ENCODE peak calls at places on chromosomes 3 and 15, in ten cellular contexts. One of them, this sample, is unnamed. For H3K4me1, the result is how much of the 10 kb centered on the place peaks cover.

GRCh38 chr15:42140383-42141070 is 15.9 kb downstream of the PLA2G4F start:
- DNase-seq in keratinocyte: no peak
- DNase-seq in neuronal stem cell: no peak
- DNase-seq in upper lobe of right lung: peak
- DNase-seq in uterus: no peak
- DNase-seq in body of pancreas: peak
- DNase-seq in K562: no peak
- DNase-seq in mesendoderm: peak
- DNase-seq in CD8-positive, alpha-beta memory T cell: no peak
- DNase-seq in tibial nerve: no peak
- DNase-seq in this sample: no peak

GRCh38 chr15:50718700-50719125 is 32.1 kb upstream of the TRPM7 start:
- DNase-seq in keratinocyte: no peak
- DNase-seq in neuronal stem cell: no peak
- DNase-seq in upper lobe of right lung: no peak
- DNase-seq in uterus: no peak
- DNase-seq in body of pancreas: no peak
- DNase-seq in K562: no peak
- DNase-seq in mesendoderm: no peak
- DNase-seq in CD8-positive, alpha-beta memory T cell: no peak
- DNase-seq in tibial nerve: no peak
- DNase-seq in this sample: no peak

GRCh38 chr3:99969133-99969532 is 145.2 kb downstream of the FILIP1L start:
- DNase-seq in keratinocyte: peak
- DNase-seq in neuronal stem cell: no peak
- DNase-seq in upper lobe of right lung: no peak
- DNase-seq in uterus: no peak
- DNase-seq in body of pancreas: no peak
- DNase-seq in K562: no peak
- DNase-seq in mesendoderm: no peak
- DNase-seq in CD8-positive, alpha-beta memory T cell: no peak
- DNase-seq in tibial nerve: no peak
- DNase-seq in this sample: no peak

GRCh38 chr15:22226034-22226790 is 145.9 kb downstream of the OR4M2 start:
- DNase-seq in keratinocyte: no peak
- DNase-seq in neuronal stem cell: no peak
- DNase-seq in upper lobe of right lung: peak
- DNase-seq in uterus: no peak
- DNase-seq in body of pancreas: no peak
- DNase-seq in K562: no peak
- DNase-seq in mesendoderm: no peak
- DNase-seq in CD8-positive, alpha-beta memory T cell: no peak
- DNase-seq in tibial nerve: no peak
- DNase-seq in this sample: peak

GRCh38 chr3:113844622-113845222 is 6.1 kb downstream of the GRAMD1C start:
- DNase-seq in keratinocyte: no peak
- DNase-seq in neuronal stem cell: peak
- DNase-seq in upper lobe of right lung: no peak
- DNase-seq in uterus: no peak
- DNase-seq in body of pancreas: no peak
- DNase-seq in K562: no peak
- DNase-seq in mesendoderm: peak
- DNase-seq in CD8-positive, alpha-beta memory T cell: no peak
- DNase-seq in tibial nerve: no peak
- DNase-seq in this sample: no peak

GRCh38 chr15:80856400-80856799 is 77.2 kb downstream of the CEMIP start:
- DNase-seq in keratinocyte: no peak
- DNase-seq in neuronal stem cell: no peak
- DNase-seq in upper lobe of right lung: no peak
- DNase-seq in uterus: no peak
- DNase-seq in body of pancreas: no peak
- DNase-seq in K562: peak
- DNase-seq in mesendoderm: no peak
- DNase-seq in CD8-positive, alpha-beta memory T cell: no peak
- DNase-seq in tibial nerve: no peak
- DNase-seq in this sample: no peak

GRCh38 chr3:16816048-16816780 is 68.5 kb upstream of the PLCL2 start:
- DNase-seq in keratinocyte: no peak
- DNase-seq in neuronal stem cell: no peak
- DNase-seq in upper lobe of right lung: no peak
- DNase-seq in uterus: no peak
- DNase-seq in body of pancreas: no peak
- DNase-seq in K562: no peak
- DNase-seq in mesendoderm: no peak
- DNase-seq in CD8-positive, alpha-beta memory T cell: no peak
- DNase-seq in tibial nerve: no peak
- DNase-seq in this sample: no peak

GRCh38 chr15:100784493-100785180 is 95.0 kb upstream of the ALDH1A3 start:
- DNase-seq in keratinocyte: no peak
- DNase-seq in neuronal stem cell: no peak
- DNase-seq in upper lobe of right lung: no peak
- DNase-seq in uterus: no peak
- DNase-seq in body of pancreas: no peak
- DNase-seq in K562: no peak
- DNase-seq in mesendoderm: no peak
- DNase-seq in CD8-positive, alpha-beta memory T cell: peak
- DNase-seq in tibial nerve: no peak
- DNase-seq in this sample: no peak

GRCh38 chr3:131717493-131717892 is 214.7 kb upstream of the MRPL3 start:
- DNase-seq in keratinocyte: no peak
- DNase-seq in neuronal stem cell: no peak
- DNase-seq in upper lobe of right lung: no peak
- DNase-seq in uterus: no peak
- DNase-seq in body of pancreas: no peak
- DNase-seq in K562: no peak
- DNase-seq in mesendoderm: peak
- DNase-seq in CD8-positive, alpha-beta memory T cell: no peak
- DNase-seq in tibial nerve: no peak
- DNase-seq in this sample: no peak

GRCh38 chr3:160931474-160931873 is 173.7 kb downstream of the B3GALNT1 start:
- DNase-seq in keratinocyte: no peak
- DNase-seq in neuronal stem cell: no peak
- DNase-seq in upper lobe of right lung: no peak
- DNase-seq in uterus: no peak
- DNase-seq in body of pancreas: no peak
- DNase-seq in K562: no peak
- DNase-seq in mesendoderm: no peak
- DNase-seq in CD8-positive, alpha-beta memory T cell: no peak
- DNase-seq in tibial nerve: no peak
- DNase-seq in this sample: no peak

DNA sequence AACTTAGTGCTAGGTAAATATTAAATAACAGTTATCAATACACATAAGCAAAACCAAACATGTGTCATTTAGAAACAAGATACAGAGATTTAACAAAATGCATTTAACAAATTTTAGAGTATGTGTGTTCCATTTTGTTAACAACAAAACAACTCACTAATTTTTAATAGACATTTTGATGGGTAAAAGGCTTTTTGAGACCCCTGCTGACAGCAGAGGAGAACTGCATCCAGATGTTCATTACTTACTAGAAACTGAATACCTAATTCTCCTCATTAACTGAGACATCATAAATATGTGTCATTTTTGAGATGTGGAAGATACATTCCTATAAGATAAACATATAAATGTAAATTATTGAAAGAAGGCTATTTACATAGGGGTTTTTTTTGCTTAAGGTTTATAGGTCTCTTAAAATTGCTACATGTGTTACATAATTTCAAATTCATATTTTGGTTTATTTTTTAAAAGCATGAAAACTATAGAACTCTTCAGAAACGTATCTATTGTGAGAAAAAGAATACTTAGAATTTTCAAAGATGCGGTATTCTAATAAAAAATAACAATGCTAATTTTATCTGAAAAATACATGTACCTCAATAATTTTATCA is 1009.8 kb downstream of the TUSC7 start:
- DNase-seq in keratinocyte: no peak
- DNase-seq in neuronal stem cell: no peak
- DNase-seq in upper lobe of right lung: no peak
- DNase-seq in uterus: no peak
- DNase-seq in body of pancreas: no peak
- DNase-seq in K562: peak
- DNase-seq in mesendoderm: peak
- DNase-seq in CD8-positive, alpha-beta memory T cell: no peak
- DNase-seq in tibial nerve: no peak
- DNase-seq in this sample: no peak
- H3K4me1 ChIP-seq in keratinocyte: under half
- H3K4me1 ChIP-seq in neuronal stem cell: under half
- H3K4me1 ChIP-seq in upper lobe of right lung: under half
- H3K4me1 ChIP-seq in uterus: under half
- H3K4me1 ChIP-seq in body of pancreas: under half
- H3K4me1 ChIP-seq in K562: under half
- H3K4me1 ChIP-seq in mesendoderm: under half
- H3K4me1 ChIP-seq in CD8-positive, alpha-beta memory T cell: under half
- H3K4me1 ChIP-seq in tibial nerve: under half
- H3K4me1 ChIP-seq in this sample: under half

GRCh38 chr3:44076221-44076829 is 165.4 kb upstream of the TOPAZ1 start:
- DNase-seq in keratinocyte: no peak
- DNase-seq in neuronal stem cell: no peak
- DNase-seq in upper lobe of right lung: no peak
- DNase-seq in uterus: no peak
- DNase-seq in body of pancreas: no peak
- DNase-seq in K562: no peak
- DNase-seq in mesendoderm: peak
- DNase-seq in CD8-positive, alpha-beta memory T cell: no peak
- DNase-seq in tibial nerve: no peak
- DNase-seq in this sample: no peak
- H3K27ac ChIP-seq in keratinocyte: no peak
- H3K27ac ChIP-seq in neuronal stem cell: no peak
- H3K27ac ChIP-seq in upper lobe of right lung: no peak
- H3K27ac ChIP-seq in uterus: no peak
- H3K27ac ChIP-seq in body of pancreas: no peak
- H3K27ac ChIP-seq in K562: no peak
- H3K27ac ChIP-seq in mesendoderm: no peak
- H3K27ac ChIP-seq in CD8-positive, alpha-beta memory T cell: no peak
- H3K27ac ChIP-seq in tibial nerve: no peak
- H3K27ac ChIP-seq in this sample: no peak

DNA sequence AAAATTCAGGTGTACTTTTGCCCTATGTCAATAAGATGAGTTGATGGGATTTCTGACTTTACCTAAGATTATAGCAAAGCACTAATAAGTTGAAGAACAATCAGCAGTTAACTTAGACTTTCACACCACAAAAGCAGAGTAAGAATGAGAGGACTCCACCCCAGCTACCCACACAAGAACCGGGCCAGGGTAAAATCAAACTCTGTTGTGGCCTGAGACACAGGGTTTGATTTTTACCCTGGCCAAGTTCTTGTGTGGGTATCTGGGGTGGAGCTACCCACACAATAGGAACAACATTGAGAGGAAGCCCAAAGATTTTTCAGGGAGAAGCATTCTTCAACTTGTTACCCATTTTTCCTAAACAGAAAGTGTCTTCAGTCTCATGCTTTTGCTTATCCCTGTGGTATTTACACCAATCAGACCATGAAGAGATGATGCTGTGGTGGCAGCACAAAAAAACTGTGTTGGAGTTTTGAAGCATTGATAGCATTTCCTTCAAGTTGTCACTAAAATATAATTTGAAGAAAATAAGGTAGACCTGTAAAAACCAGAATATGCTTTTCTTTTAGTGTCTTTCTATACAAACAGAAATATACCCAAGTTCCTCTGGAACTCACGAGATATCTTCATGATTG is 25.6 kb downstream of the CPOX start:
- DNase-seq in keratinocyte: no peak
- DNase-seq in neuronal stem cell: no peak
- DNase-seq in upper lobe of right lung: no peak
- DNase-seq in uterus: no peak
- DNase-seq in body of pancreas: no peak
- DNase-seq in K562: no peak
- DNase-seq in mesendoderm: no peak
- DNase-seq in CD8-positive, alpha-beta memory T cell: peak
- DNase-seq in tibial nerve: no peak
- DNase-seq in this sample: no peak
- H3K4me1 ChIP-seq in keratinocyte: under half
- H3K4me1 ChIP-seq in neuronal stem cell: under half
- H3K4me1 ChIP-seq in upper lobe of right lung: under half
- H3K4me1 ChIP-seq in uterus: under half
- H3K4me1 ChIP-seq in body of pancreas: under half
- H3K4me1 ChIP-seq in K562: under half
- H3K4me1 ChIP-seq in mesendoderm: under half
- H3K4me1 ChIP-seq in CD8-positive, alpha-beta memory T cell: half or more
- H3K4me1 ChIP-seq in tibial nerve: under half
- H3K4me1 ChIP-seq in this sample: under half

DNA sequence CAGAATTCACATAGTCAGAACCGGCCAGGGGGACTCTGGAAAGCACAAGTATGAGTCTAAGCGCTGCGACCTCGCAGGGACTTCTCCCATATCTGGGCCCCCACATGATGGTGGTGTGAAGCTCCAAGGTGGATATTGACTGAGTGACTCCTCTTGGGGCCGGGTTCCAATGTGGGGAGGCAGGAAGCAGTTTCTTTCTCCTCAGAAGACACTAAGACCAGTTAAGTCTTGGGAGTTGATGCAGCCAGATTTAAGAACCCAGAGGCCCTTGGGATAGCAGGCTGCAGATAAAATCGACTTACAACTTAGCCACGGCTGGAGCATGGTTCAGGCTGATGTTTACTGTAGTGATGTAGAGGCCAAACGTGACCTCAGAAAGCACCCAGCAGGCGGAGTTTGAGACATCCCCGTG is 55.4 kb upstream of the KLF13 start:
- DNase-seq in keratinocyte: no peak
- DNase-seq in neuronal stem cell: no peak
- DNase-seq in upper lobe of right lung: no peak
- DNase-seq in uterus: no peak
- DNase-seq in body of pancreas: peak
- DNase-seq in K562: no peak
- DNase-seq in mesendoderm: no peak
- DNase-seq in CD8-positive, alpha-beta memory T cell: peak
- DNase-seq in tibial nerve: no peak
- DNase-seq in this sample: peak
- H3K27ac ChIP-seq in keratinocyte: no peak
- H3K27ac ChIP-seq in neuronal stem cell: no peak
- H3K27ac ChIP-seq in upper lobe of right lung: no peak
- H3K27ac ChIP-seq in uterus: no peak
- H3K27ac ChIP-seq in body of pancreas: no peak
- H3K27ac ChIP-seq in K562: no peak
- H3K27ac ChIP-seq in mesendoderm: no peak
- H3K27ac ChIP-seq in CD8-positive, alpha-beta memory T cell: no peak
- H3K27ac ChIP-seq in tibial nerve: no peak
- H3K27ac ChIP-seq in this sample: no peak